ENCODE peak calls at places on chromosomes 2 and 18, in nine cellular contexts. Y, K, H, U, E, W, C, T and P are unnamed samples. For H3K36me3, the result is how much of the 10 kb centered on the place peaks cover.

GRCh38 chr2:101395545-101396351 is 8.4 kb upstream of the CREG2 start:
- DNase-seq in Y (peak), E (no peak), T (no peak), C (no peak), H (peak), U (no peak), K (no peak), W (no peak), P (no peak)

GRCh38 chr2:217846321-217846743 is 156.5 kb downstream of the TNS1 start:
- DNase-seq in W (no peak), T (no peak), U (no peak), K (no peak), Y (no peak), C (peak), H (peak), E (no peak), P (no peak)

GRCh38 chr2:220555961-220556360 is 928.5 kb downstream of the SLC4A3 start:
- DNase-seq in K (no peak), E (no peak), W (no peak), C (no peak), U (no peak), H (peak), Y (peak), T (no peak), P (no peak)

GRCh38 chr18:45625596-45625995 is 10.3 kb downstream of the SLC14A2 start:
- DNase-seq in C (no peak), T (no peak), H (no peak), W (no peak), K (no peak), E (no peak), Y (no peak), U (no peak), P (no peak)

GRCh38 chr2:16973586-16974274 is 308.1 kb upstream of the CYRIA start:
- DNase-seq in K (no peak), E (no peak), Y (peak), H (peak), C (no peak), U (no peak), W (no peak), T (no peak), P (no peak)

GRCh38 chr18:67484458-67484857 is 32.1 kb downstream of the DSEL start:
- DNase-seq in C (no peak), Y (no peak), T (no peak), W (no peak), K (no peak), U (no peak), E (no peak), H (no peak), P (no peak)

GRCh38 chr2:123303735-123304134 is 721.4 kb upstream of the CNTNAP5 start:
- DNase-seq in H (no peak), U (no peak), E (no peak), T (no peak), C (no peak), K (peak), Y (no peak), W (no peak), P (no peak)

GRCh38 chr2:166060191-166060590 is 67.6 kb downstream of the SCN1A start:
- DNase-seq in H (peak), Y (no peak), T (no peak), E (no peak), C (no peak), U (no peak), K (peak), W (no peak), P (no peak)

GRCh38 chr2:160590664-160591063 is 97.1 kb upstream of the RBMS1 start:
- DNase-seq in W (no peak), Y (no peak), T (no peak), U (no peak), K (no peak), H (peak), E (no peak), C (no peak), P (no peak)

GRCh38 chr2:7915302-7916200 is 766.3 kb upstream of the ID2 start:
- DNase-seq in C (no peak), E (no peak), W (no peak), Y (no peak), K (peak), T (no peak), H (peak), U (no peak), P (peak)

GRCh38 chr2:239570971-239571520 is 170.2 kb upstream of the HDAC4 start:
- DNase-seq in C (no peak), U (no peak), E (no peak), Y (no peak), W (no peak), T (no peak), H (no peak), K (no peak), P (no peak)

GRCh38 chr2:160061533-160062282 is 707 bp downstream of the PLA2R1 start:
- DNase-seq in T (no peak), U (no peak), H (peak), W (no peak), Y (no peak), K (peak), C (peak), E (no peak), P (no peak)

GRCh38 chr2:176234216-176234615 is 35.0 kb upstream of the MTX2 start:
- DNase-seq in E (no peak), Y (peak), K (no peak), C (no peak), T (no peak), U (no peak), W (no peak), H (no peak), P (no peak)

GRCh38 chr2:150097891-150098595 is 389.4 kb downstream of the RND3 start:
- DNase-seq in W (no peak), C (no peak), Y (peak), H (peak), U (no peak), E (no peak), T (no peak), K (peak), P (no peak)

GRCh38 chr2:201574754-201575153 is 68.5 kb downstream of the TMEM237 start:
- DNase-seq in C (no peak), K (no peak), E (no peak), Y (no peak), T (no peak), U (no peak), W (no peak), H (no peak), P (no peak)

GRCh38 chr2:134287323-134287722 is 33.5 kb downstream of the MGAT5 start:
- DNase-seq in H (no peak), C (no peak), K (no peak), E (no peak), W (no peak), Y (no peak), U (no peak), T (no peak), P (no peak)

GRCh38 chr2:241240320-241241004 is 52.0 kb downstream of the ANO7 start:
- DNase-seq in W (no peak), H (no peak), C (no peak), E (no peak), K (no peak), U (no peak), T (no peak), Y (no peak), P (no peak)
- H3K36me3 ChIP-seq in W (half or more), H (half or more), C (half or more), E (half or more), K (half or more), U (half or more), T (half or more), Y (half or more), P (half or more)

GRCh38 chr2:71130325-71131260 is at the start of gene MPHOSPH10:
- DNase-seq in C (peak), K (peak), Y (peak), U (peak), H (peak), W (peak), E (peak), T (peak), P (peak)

GRCh38 chr2:71133603-71134002 is 3.2 kb downstream of the MPHOSPH10 start:
- DNase-seq in E (no peak), K (no peak), W (no peak), C (no peak), Y (no peak), U (no peak), H (no peak), T (no peak), P (no peak)

DNA sequence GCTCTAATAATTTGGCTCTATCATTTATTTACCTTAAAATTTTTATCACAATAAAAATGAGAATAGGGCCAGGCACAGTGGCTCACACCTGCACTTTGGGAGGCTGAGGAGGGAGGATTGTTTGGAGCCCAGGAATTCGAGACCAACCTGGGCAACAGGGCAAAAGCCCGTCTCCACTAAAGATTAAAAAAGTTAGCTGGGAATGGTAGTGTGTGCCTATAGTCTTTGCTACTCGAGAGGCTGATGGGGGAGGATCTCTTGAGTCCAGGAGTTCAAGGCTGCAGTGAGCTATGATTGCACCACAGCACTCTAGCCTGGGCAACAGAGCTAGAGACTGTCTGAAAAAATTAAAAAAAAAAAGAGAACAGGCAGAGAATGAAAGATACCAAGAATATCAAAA is 5.7 kb downstream of the MPHOSPH10 start:
- DNase-seq in K (no peak), W (no peak), C (no peak), U (no peak), H (no peak), T (no peak), Y (no peak), E (no peak), P (no peak)
- H3K36me3 ChIP-seq in K (half or more), W (half or more), C (half or more), U (half or more), H (half or more), T (half or more), Y (under half), E (half or more), P (under half)

GRCh38 chr2:213679894-213680293 is 395.6 kb downstream of the SPAG16 start:
- DNase-seq in U (no peak), C (no peak), T (no peak), W (no peak), H (no peak), Y (no peak), E (no peak), K (no peak), P (no peak)
- H3K36me3 ChIP-seq in U (under half), C (under half), T (under half), W (under half), H (under half), Y (under half), E (under half), K (under half), P (under half)

GRCh38 chr2:121446647-121447241 is 83.9 kb upstream of the RNU4ATAC start:
- DNase-seq in C (no peak), W (no peak), U (no peak), T (no peak), H (no peak), E (no peak), Y (no peak), K (no peak), P (no peak)

GRCh38 chr2:121450301-121450700 is 80.4 kb upstream of the RNU4ATAC start:
- DNase-seq in U (no peak), K (no peak), C (no peak), T (no peak), H (no peak), W (no peak), Y (no peak), E (no peak), P (no peak)

GRCh38 chr2:121454549-121455090 is 76.1 kb upstream of the RNU4ATAC start:
- DNase-seq in U (no peak), H (peak), C (no peak), W (no peak), K (peak), E (no peak), T (no peak), Y (no peak), P (no peak)

GRCh38 chr2:121455438-121455837 is 75.2 kb upstream of the RNU4ATAC start:
- DNase-seq in T (no peak), H (no peak), E (no peak), C (no peak), U (no peak), W (no peak), Y (no peak), K (no peak), P (no peak)

DNA sequence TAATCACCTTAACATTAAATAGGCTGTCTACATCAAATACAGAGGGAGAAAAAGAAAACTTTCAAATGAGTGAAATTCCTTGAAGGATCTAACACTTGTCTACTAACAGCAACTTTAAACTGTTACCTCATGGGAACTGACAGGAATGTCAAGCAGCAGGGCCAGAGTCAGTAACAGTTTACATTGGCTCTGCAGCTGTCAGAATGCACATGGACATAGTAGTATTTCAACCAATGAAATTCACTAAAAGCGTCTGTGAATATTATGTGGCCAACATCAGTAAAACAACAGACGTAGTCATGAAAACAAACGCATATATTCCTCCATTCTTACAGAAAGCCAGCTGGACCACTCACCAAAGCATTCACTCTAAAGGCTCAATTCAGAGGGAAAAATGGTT is 79.3 kb upstream of the RNU4ATAC start:
- DNase-seq in W (no peak), U (no peak), C (no peak), H (no peak), K (no peak), T (no peak), E (no peak), Y (no peak), P (no peak)
- H3K36me3 ChIP-seq in W (under half), U (under half), C (half or more), H (under half), K (half or more), T (half or more), E (under half), Y (under half), P (under half)

GRCh38 chr2:37228788-37229187 is 2.6 kb downstream of the CEBPZ start:
- DNase-seq in T (no peak), C (no peak), W (no peak), E (no peak), U (no peak), K (no peak), H (no peak), Y (no peak), P (no peak)
- H3K36me3 ChIP-seq in T (half or more), C (under half), W (under half), E (under half), U (under half), K (under half), H (under half), Y (under half), P (under half)

GRCh38 chr2:200475795-200476194 is 34.1 kb downstream of the KCTD18 start:
- DNase-seq in E (no peak), T (no peak), Y (no peak), W (no peak), H (no peak), C (no peak), U (no peak), K (no peak), P (no peak)
- H3K36me3 ChIP-seq in E (under half), T (under half), Y (under half), W (under half), H (half or more), C (half or more), U (under half), K (under half), P (under half)

DNA sequence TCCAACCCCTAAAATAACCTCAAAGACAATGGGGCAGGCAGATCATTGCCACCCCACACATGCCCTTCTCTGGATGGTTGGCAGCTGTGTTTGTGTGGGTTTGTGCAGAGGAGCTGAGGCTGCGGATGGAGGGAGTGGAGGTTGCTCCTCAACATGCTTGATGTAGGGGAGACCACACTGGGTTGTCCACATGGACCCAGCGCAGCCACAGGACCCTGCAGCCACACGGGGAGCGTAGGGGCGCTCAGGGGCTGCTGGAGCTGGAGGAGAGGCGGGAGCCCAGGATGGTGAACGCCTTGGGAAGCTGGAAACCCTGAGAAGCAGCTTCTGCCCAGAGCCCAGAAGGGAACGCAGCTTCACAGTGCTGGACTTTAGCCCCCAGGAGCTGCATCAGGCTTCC is 56.3 kb upstream of the TMEM18 start:
- DNase-seq in W (no peak), U (no peak), C (no peak), H (no peak), K (no peak), E (no peak), T (no peak), Y (no peak), P (no peak)
- H3K36me3 ChIP-seq in W (under half), U (under half), C (under half), H (under half), K (under half), E (under half), T (under half), Y (under half), P (under half)

DNA sequence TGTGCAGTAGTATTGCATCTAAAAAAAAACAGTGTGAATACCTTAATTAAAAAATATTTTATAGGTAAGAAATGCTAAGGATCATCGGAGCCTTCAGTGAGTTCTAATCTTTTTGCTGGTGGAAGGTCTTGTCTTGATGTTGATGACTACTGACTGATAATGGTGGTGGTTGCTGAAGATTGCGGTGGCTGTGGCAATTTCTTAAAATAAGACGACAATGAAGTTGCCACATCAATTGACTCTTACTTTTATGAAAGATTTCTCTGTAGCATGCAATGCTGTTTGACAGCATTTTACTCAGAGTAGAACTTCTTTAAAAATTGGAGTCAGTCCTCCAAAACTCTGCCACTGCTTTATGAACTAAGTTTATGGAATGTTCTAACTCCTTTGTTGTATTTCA is 36.2 kb downstream of the GLS start:
- DNase-seq in U (no peak), T (no peak), H (no peak), W (no peak), C (no peak), E (no peak), Y (no peak), K (no peak), P (no peak)
- H3K36me3 ChIP-seq in U (under half), T (under half), H (half or more), W (under half), C (under half), E (under half), Y (under half), K (under half), P (under half)

GRCh38 chr2:216499641-216500218 is 1.1 kb downstream of the RPL37A start:
- DNase-seq in H (peak), K (peak), E (no peak), C (no peak), T (no peak), U (no peak), W (no peak), Y (peak), P (no peak)
- H3K36me3 ChIP-seq in H (half or more), K (under half), E (under half), C (half or more), T (half or more), U (half or more), W (under half), Y (under half), P (under half)

GRCh38 chr2:197498627-197498936 is 1.1 kb downstream of the HSPD1 start:
- DNase-seq in H (no peak), K (no peak), E (no peak), W (no peak), U (no peak), T (no peak), C (no peak), Y (no peak), P (no peak)

GRCh38 chr2:197498937-197499593 is 575 bp downstream of the HSPD1 start:
- DNase-seq in K (peak), H (peak), T (peak), C (peak), U (no peak), E (peak), W (peak), Y (peak), P (peak)

GRCh38 chr2:197495433-197496134 is 4.1 kb downstream of the HSPD1 start:
- DNase-seq in E (no peak), K (no peak), W (no peak), Y (no peak), U (no peak), T (no peak), C (no peak), H (no peak), P (no peak)

GRCh38 chr2:197497301-197497700 is 2.3 kb downstream of the HSPD1 start:
- DNase-seq in Y (no peak), E (no peak), T (no peak), W (no peak), H (no peak), U (no peak), K (no peak), C (no peak), P (no peak)

DNA sequence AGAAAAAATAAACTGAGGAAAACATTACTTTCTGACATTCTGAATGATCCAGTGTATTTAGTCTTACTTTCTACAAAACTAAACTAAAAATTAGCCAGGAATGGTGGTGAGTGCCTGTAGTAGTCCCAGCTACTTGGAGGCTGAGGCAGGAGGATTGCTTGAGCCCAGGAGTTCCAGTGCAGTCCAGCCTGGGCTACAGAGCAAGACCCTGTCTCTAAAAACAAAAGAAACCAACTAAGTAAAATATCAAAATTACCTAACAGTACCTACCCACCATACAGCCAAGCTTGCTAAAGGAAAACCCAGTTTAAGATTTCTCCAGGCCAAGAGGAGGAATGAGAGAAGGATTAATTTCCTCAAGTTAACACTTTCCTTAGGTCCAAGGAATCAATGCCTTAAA is 2.9 kb downstream of the HSPD1 start:
- DNase-seq in W (no peak), C (no peak), T (no peak), Y (no peak), H (no peak), K (no peak), U (no peak), E (no peak), P (no peak)
- H3K36me3 ChIP-seq in W (under half), C (half or more), T (half or more), Y (under half), H (half or more), K (under half), U (half or more), E (under half), P (under half)